ENCODE peak calls at places on chromosomes 7 and 10, in nine cellular contexts. M is tibial nerve; N is stimulated activated naive CD4-positive, alpha-beta T cell; V is effector CD4-positive, alpha-beta T cell; E is iris pigment epithelial cell; G is HCEC 1CT; L is AG09309; B is astrocyte; F is mucosa of gallbladder. J is an unnamed sample.

GRCh38 chr10:102914781-102915180 is 3.3 kb upstream of the CNNM2 start:
- DNase-seq in M (no peak), N (no peak), V (no peak), E (no peak), G (no peak), L (no peak), B (no peak), F (no peak), J (no peak)

GRCh38 chr10:19730071-19730470 is 86.2 kb upstream of the PLXDC2 start:
- DNase-seq in M (no peak), N (no peak), V (no peak), E (peak; percentile 88), G (peak; percentile 2), L (no peak), B (peak; percentile 85), F (no peak), J (no peak)

GRCh38 chr7:139825666-139826290 is 3.3 kb upstream of the TBXAS1 start:
- DNase-seq in M (no peak), N (no peak), V (no peak), E (peak; percentile 67), G (peak; percentile 48), L (no peak), B (peak; percentile 58), F (no peak), J (no peak)

GRCh38 chr10:123359539-123359938 is 205.3 kb downstream of the BUB3 start:
- DNase-seq in M (no peak), N (no peak), V (no peak), E (no peak), G (no peak), L (no peak), B (no peak), F (no peak), J (no peak)

GRCh38 chr7:20784311-20785210 is 2.1 kb downstream of the SP8 start:
- DNase-seq in M (no peak), N (no peak), V (no peak), E (no peak), G (no peak), L (no peak), B (no peak), F (no peak), J (no peak)

GRCh38 chr10:32207544-32207943 is 139.4 kb downstream of the EPC1 start:
- DNase-seq in M (peak; percentile 9), N (peak; percentile 27), V (peak; percentile 34), E (peak; percentile 46), G (peak; percentile 23), L (no peak), B (no peak), F (peak; percentile 67), J (no peak)

GRCh38 chr10:46516660-46517416 is 39.6 kb downstream of the GPRIN2 start:
- DNase-seq in M (no peak), N (no peak), V (no peak), E (peak; percentile 92), G (peak; percentile 74), L (peak; percentile 90), B (peak; percentile 80), F (peak; percentile 10), J (no peak)

GRCh38 chr7:38232475-38233366 is 40.7 kb downstream of the TARP start:
- DNase-seq in M (no peak), N (no peak), V (peak; percentile 48), E (no peak), G (no peak), L (no peak), B (peak; percentile 71), F (peak; percentile 59), J (no peak)

GRCh38 chr10:110373059-110373458 is 68.3 kb upstream of the SMNDC1 start:
- DNase-seq in M (no peak), N (no peak), V (no peak), E (peak; percentile 54), G (no peak), L (no peak), B (peak; percentile 19), F (no peak), J (no peak)

GRCh38 chr10:110843031-110843430 is 28.7 kb upstream of the PDCD4 start:
- DNase-seq in M (no peak), N (peak; percentile 35), V (peak; percentile 40), E (no peak), G (no peak), L (no peak), B (no peak), F (no peak), J (no peak)

GRCh38 chr7:36961097-36961496 is 236.8 kb upstream of the AOAH start:
- DNase-seq in M (no peak), N (no peak), V (no peak), E (no peak), G (no peak), L (no peak), B (peak; percentile 31), F (no peak), J (no peak)

GRCh38 chr10:78450807-78451485 is 417.3 kb downstream of the RPS24 start:
- DNase-seq in M (no peak), N (no peak), V (no peak), E (no peak), G (no peak), L (no peak), B (no peak), F (no peak), J (no peak)

GRCh38 chr7:8325067-8325466 is 63.1 kb upstream of the ICA1 start:
- DNase-seq in M (no peak), N (no peak), V (no peak), E (no peak), G (no peak), L (no peak), B (no peak), F (no peak), J (no peak)

GRCh38 chr10:116615199-116615776 is 5.5 kb upstream of the PNLIPRP2 start:
- DNase-seq in M (no peak), N (no peak), V (no peak), E (no peak), G (no peak), L (no peak), B (no peak), F (no peak), J (no peak)

J was measured in mesothelial cell of epicardium.